ENCODE peak calls at places on chromosomes 4 and X, in six cellular contexts. G is CD4-positive, CD25-positive, alpha-beta regulatory T cell; K is stimulated activated CD8-positive, alpha-beta memory T cell treated with anti-CD3 and anti-CD28 coated beads, Interleukin-15, amount 100 ng/mL, for 4 hours; U is mesenchymal stem cell; P is ecto neural progenitor cell; M is amniotic stem cell. O is an unnamed sample.

GRCh38 chrX:105190252-105190853 is 30.1 kb downstream of the TEX13A start:
- DNase-seq in G (no peak), K (no peak), U (peak; percentile 32), P (no peak), M (no peak), O (peak; percentile 3)

GRCh38 chrX:23292979-23293651 is 41.5 kb upstream of the PTCHD1 start:
- DNase-seq in G (no peak), K (no peak), U (no peak), P (peak; percentile 58), M (no peak), O (no peak)

GRCh38 chrX:23062359-23062758 is 62.6 kb downstream of the DDX53 start:
- DNase-seq in G (no peak), K (no peak), U (no peak), P (no peak), M (no peak), O (no peak)

GRCh38 chr4:75715105-75715799 is 9.1 kb upstream of the USO1 start:
- DNase-seq in G (no peak), K (no peak), U (peak; percentile 35), P (no peak), M (no peak), O (no peak)

GRCh38 chrX:57929373-57929772 is 19.1 kb upstream of the ZXDA start:
- DNase-seq in G (no peak), K (no peak), U (peak; percentile 0), P (no peak), M (no peak), O (no peak)

GRCh38 chrX:40106677-40107290 is 9.0 kb upstream of the BCOR start:
- DNase-seq in G (no peak), K (no peak), U (peak; percentile 31), P (no peak), M (no peak), O (no peak)

GRCh38 chrX:17247144-17247543 is 127.9 kb upstream of the NHS start:
- DNase-seq in G (no peak), K (no peak), U (no peak), P (no peak), M (no peak), O (no peak)

GRCh38 chr4:24476209-24476781 is 108.1 kb downstream of the DHX15 start:
- DNase-seq in G (no peak), K (no peak), U (peak; percentile 26), P (no peak), M (no peak), O (no peak)

GRCh38 chrX:119030990-119031389 is 41.8 kb upstream of the CT47C1 start:
- DNase-seq in G (no peak), K (no peak), U (no peak), P (no peak), M (no peak), O (no peak)

GRCh38 chr4:167014944-167015343 is 219.3 kb downstream of the SPOCK3 start:
- DNase-seq in G (no peak), K (no peak), U (no peak), P (no peak), M (no peak), O (no peak)

GRCh38 chr4:165493359-165493758 is 114.6 kb downstream of the CPE start:
- DNase-seq in G (peak; percentile 18), K (peak; percentile 14), U (peak; percentile 71), P (peak; percentile 87), M (no peak), O (peak; percentile 15)

GRCh38 chr4:38233727-38234478 is 273.7 kb downstream of the PTTG2 start:
- DNase-seq in G (no peak), K (no peak), U (no peak), P (no peak), M (no peak), O (no peak)

GRCh38 chr4:100106982-100107381 is 83.3 kb downstream of the DDIT4L start:
- DNase-seq in G (no peak), K (no peak), U (no peak), P (no peak), M (no peak), O (peak; percentile 84)

GRCh38 chrX:97587171-97587570 is 703.5 kb downstream of the RPA4 start:
- DNase-seq in G (no peak), K (no peak), U (no peak), P (no peak), M (no peak), O (no peak)

GRCh38 chr4:164359881-164360280 is 394.1 kb upstream of the SMIM31 start:
- DNase-seq in G (no peak), K (no peak), U (no peak), P (no peak), M (no peak), O (no peak)

GRCh38 chr4:123785515-123785914 is 388.9 kb downstream of the SPRY1 start:
- DNase-seq in G (no peak), K (no peak), U (peak; percentile 21), P (no peak), M (no peak), O (no peak)

GRCh38 chr4:154822775-154823174 is 41.7 kb downstream of the RBM46 start:
- DNase-seq in G (no peak), K (no peak), U (peak; percentile 2), P (no peak), M (peak; percentile 53), O (no peak)

GRCh38 chrX:133005038-133005437 is 46.6 kb upstream of the HS6ST2 start:
- DNase-seq in G (no peak), K (no peak), U (peak; percentile 8), P (peak; percentile 39), M (peak; percentile 0), O (no peak)

GRCh38 chrX:110003167-110004156 is 548 bp downstream of the TMEM164 start:
- DNase-seq in G (peak; percentile 2), K (no peak), U (peak; percentile 38), P (no peak), M (no peak), O (peak; percentile 44)

GRCh38 chr4:152014280-152014679 is 253.5 kb upstream of the GATB start:
- DNase-seq in G (no peak), K (no peak), U (no peak), P (no peak), M (no peak), O (peak; percentile 17)

GRCh38 chr4:2797545-2798305 is 4.8 kb downstream of the SH3BP2 start:
- DNase-seq in G (peak; percentile 36), K (peak; percentile 51), U (no peak), P (no peak), M (no peak), O (no peak)

GRCh38 chr4:20109395-20109794 is 142.3 kb upstream of the SLIT2 start:
- DNase-seq in G (no peak), K (no peak), U (peak; percentile 17), P (no peak), M (no peak), O (no peak)

GRCh38 chr4:147244786-147245185 is 236.1 kb upstream of the EDNRA start:
- DNase-seq in G (no peak), K (no peak), U (no peak), P (no peak), M (no peak), O (no peak)

GRCh38 chr4:4289055-4289454 is 899 bp downstream of the LYAR start:
- DNase-seq in G (no peak), K (no peak), U (no peak), P (no peak), M (no peak), O (no peak)

GRCh38 chr4:32169841-32170240 is 1449.7 kb downstream of the PCDH7 start:
- DNase-seq in G (no peak), K (no peak), U (no peak), P (no peak), M (no peak), O (no peak)

GRCh38 chr4:109131559-109131958 is 170.9 kb downstream of the COL25A1 start:
- DNase-seq in G (no peak), K (no peak), U (no peak), P (no peak), M (no peak), O (no peak)

GRCh38 chrX:41870719-41871151 is 52.6 kb downstream of the CASK start:
- DNase-seq in G (no peak), K (no peak), U (no peak), P (no peak), M (no peak), O (no peak)

GRCh38 chr4:3402409-3403103 is 39.2 kb upstream of the HGFAC start:
- DNase-seq in G (no peak), K (no peak), U (peak; percentile 43), P (no peak), M (peak; percentile 41), O (no peak)

GRCh38 chr4:67754288-67754687 is at the start of gene GNRHR:
- DNase-seq in G (no peak), K (no peak), U (no peak), P (no peak), M (no peak), O (no peak)

GRCh38 chrX:71532078-71532752 is 689 bp upstream of the OGT start:
- DNase-seq in G (peak; percentile 56), K (peak; percentile 38), U (peak; percentile 83), P (peak; percentile 43), M (no peak), O (peak; percentile 46)

GRCh38 chrX:29225670-29226069 is 638.4 kb downstream of the IL1RAPL1 start:
- DNase-seq in G (no peak), K (no peak), U (no peak), P (no peak), M (no peak), O (no peak)

GRCh38 chrX:68684291-68684918 is 36.9 kb downstream of the STARD8 start:
- DNase-seq in G (no peak), K (no peak), U (peak; percentile 13), P (no peak), M (no peak), O (no peak)

GRCh38 chr4:152265149-152265621 is 270.7 kb downstream of the FBXW7 start:
- DNase-seq in G (no peak), K (no peak), U (peak; percentile 99), P (no peak), M (no peak), O (no peak)

GRCh38 chr4:76197971-76198410 is 15.6 kb downstream of the SCARB2 start:
- DNase-seq in G (no peak), K (no peak), U (no peak), P (no peak), M (peak; percentile 25), O (no peak)

O was measured in naive B cell.